ENCODE peak calls at places on chromosomes 16 and 17, in five cellular contexts. N is IMR-90, L is H1, X is neuronal stem cell, Q is trophoblast cell. J is an unnamed sample.

GRCh38 chr16:7304257-7304656 is 28.4 kb upstream of the RBFOX1 start:
- DNase-seq in N (no peak), L (no peak), X (no peak), Q (no peak), J (no peak)

GRCh38 chr17:1882836-1883235 is 53.0 kb downstream of the RPA1 start:
- DNase-seq in N (peak; percentile 24), L (no peak), X (peak; percentile 20), Q (peak; percentile 72), J (peak; percentile 41)

GRCh38 chr17:38539386-38539785 is 66.4 kb downstream of the SRCIN1 start:
- DNase-seq in N (no peak), L (no peak), X (no peak), Q (no peak), J (no peak)

GRCh38 chr17:15398291-15398690 is 56.9 kb upstream of the TEKT3 start:
- DNase-seq in N (peak; percentile 50), L (no peak), X (no peak), Q (no peak), J (peak; percentile 61)

GRCh38 chr17:72199256-72199655 is 78.4 kb downstream of the SOX9 start:
- DNase-seq in N (no peak), L (no peak), X (no peak), Q (no peak), J (no peak)

GRCh38 chr16:27318399-27319256 is 4.9 kb downstream of the IL4R start:
- DNase-seq in N (peak; percentile 48), L (no peak), X (no peak), Q (peak; percentile 63), J (peak; percentile 89)

GRCh38 chr16:31386157-31386984 is 6.8 kb upstream of the ITGAD start:
- DNase-seq in N (peak; percentile 72), L (no peak), X (no peak), Q (peak; percentile 95), J (peak; percentile 1)

GRCh38 chr17:34225046-34225445 is 30.0 kb upstream of the CCL2 start:
- DNase-seq in N (no peak), L (no peak), X (no peak), Q (no peak), J (no peak)

GRCh38 chr17:48542114-48542955 is 2.6 kb downstream of the HOXB2 start:
- DNase-seq in N (peak; percentile 34), L (no peak), X (no peak), Q (no peak), J (peak; percentile 62)

GRCh38 chr17:78226752-78227454 is 4.5 kb upstream of the TMEM235 start:
- DNase-seq in N (no peak), L (no peak), X (no peak), Q (peak; percentile 10), J (no peak)

GRCh38 chr17:10116676-10117075 is 81.7 kb downstream of the GAS7 start:
- DNase-seq in N (no peak), L (no peak), X (no peak), Q (peak; percentile 91), J (no peak)

GRCh38 chr17:43327834-43328420 is 70.9 kb upstream of the ARL4D start:
- DNase-seq in N (no peak), L (no peak), X (no peak), Q (peak; percentile 72), J (no peak)

GRCh38 chr16:69706256-69706974 is 19.9 kb downstream of the NQO1 start:
- DNase-seq in N (no peak), L (no peak), X (no peak), Q (peak; percentile 68), J (no peak)

GRCh38 chr17:37493249-37494027 is 3.7 kb downstream of the DUSP14 start:
- DNase-seq in N (peak; percentile 94), L (no peak), X (no peak), Q (peak; percentile 95), J (peak; percentile 73)

GRCh38 chr17:4768281-4768680 is 3.4 kb upstream of the TM4SF5 start:
- DNase-seq in N (no peak), L (no peak), X (no peak), Q (peak; percentile 12), J (no peak)

GRCh38 chr17:31291820-31292219 is 5.2 kb downstream of the OMG start:
- DNase-seq in N (peak; percentile 14), L (no peak), X (no peak), Q (no peak), J (no peak)

GRCh38 chr16:57601801-57602478 is 26.5 kb upstream of the ADGRG1 start:
- DNase-seq in N (no peak), L (no peak), X (no peak), Q (no peak), J (no peak)

GRCh38 chr16:58501242-58502131 is 1.5 kb downstream of the NDRG4 start:
- DNase-seq in N (no peak), L (no peak), X (no peak), Q (no peak), J (no peak)

GRCh38 chr17:74532115-74532514 is 840 bp upstream of the CD300LB start:
- DNase-seq in N (no peak), L (peak; percentile 3), X (no peak), Q (peak; percentile 43), J (no peak)

GRCh38 chr17:75096082-75096625 is 8.4 kb downstream of the SLC16A5 start:
- DNase-seq in N (peak; percentile 69), L (no peak), X (no peak), Q (peak; percentile 93), J (peak; percentile 84)

GRCh38 chr17:17779015-17779611 is 57.7 kb downstream of the SREBF1 start:
- DNase-seq in N (no peak), L (no peak), X (no peak), Q (no peak), J (peak; percentile 62)

GRCh38 chr17:66633322-66633965 is 201.5 kb upstream of the CACNG5 start:
- DNase-seq in N (peak; percentile 47), L (no peak), X (no peak), Q (peak; percentile 2), J (peak; percentile 44)

GRCh38 chr16:47732122-47732805 is 271.1 kb downstream of the PHKB start:
- DNase-seq in N (peak; percentile 98), L (peak; percentile 13), X (no peak), Q (no peak), J (peak; percentile 85)

GRCh38 chr17:21287703-21288449 is 3.4 kb downstream of the MAP2K3 start:
- DNase-seq in N (peak; percentile 97), L (no peak), X (no peak), Q (peak; percentile 93), J (peak; percentile 99)

DNA sequence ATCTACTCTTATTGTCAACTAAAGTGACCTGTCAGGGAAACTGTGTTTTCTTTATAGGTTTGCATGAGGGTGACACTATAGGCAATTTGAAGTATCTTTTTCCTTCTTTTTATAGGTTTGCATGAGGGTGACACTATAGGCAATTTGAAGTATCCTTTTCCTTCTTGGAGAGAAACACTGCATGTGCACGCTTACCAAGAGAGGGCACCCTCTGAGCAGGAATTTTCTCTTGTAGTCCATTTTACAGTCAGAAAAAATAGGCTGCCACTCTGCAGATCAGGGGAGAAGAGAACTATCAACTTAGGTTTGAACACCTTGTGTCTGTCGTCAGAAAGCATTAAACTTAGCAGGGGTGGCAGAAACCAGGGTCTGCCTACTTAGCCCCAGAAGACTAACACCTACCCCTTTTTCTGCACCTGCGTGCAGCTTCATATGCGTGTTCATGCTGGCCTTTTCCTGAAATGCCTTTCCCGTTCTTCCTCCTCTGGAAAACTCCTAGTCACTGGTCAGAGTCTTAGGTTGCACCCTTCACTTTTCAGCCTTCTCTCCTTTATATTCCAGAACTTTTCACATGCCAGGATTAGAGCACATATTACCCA is 16.4 kb upstream of the SMIM36 start:
- DNase-seq in N (peak; percentile 65), L (no peak), X (peak; percentile 54), Q (peak; percentile 28), J (peak; percentile 76)
- H3K23ac ChIP-seq in N (no peak overlapping the region), L (no peak overlapping the region), X (no peak overlapping the region), Q (no peak overlapping the region), J (no peak overlapping the region)

DNA sequence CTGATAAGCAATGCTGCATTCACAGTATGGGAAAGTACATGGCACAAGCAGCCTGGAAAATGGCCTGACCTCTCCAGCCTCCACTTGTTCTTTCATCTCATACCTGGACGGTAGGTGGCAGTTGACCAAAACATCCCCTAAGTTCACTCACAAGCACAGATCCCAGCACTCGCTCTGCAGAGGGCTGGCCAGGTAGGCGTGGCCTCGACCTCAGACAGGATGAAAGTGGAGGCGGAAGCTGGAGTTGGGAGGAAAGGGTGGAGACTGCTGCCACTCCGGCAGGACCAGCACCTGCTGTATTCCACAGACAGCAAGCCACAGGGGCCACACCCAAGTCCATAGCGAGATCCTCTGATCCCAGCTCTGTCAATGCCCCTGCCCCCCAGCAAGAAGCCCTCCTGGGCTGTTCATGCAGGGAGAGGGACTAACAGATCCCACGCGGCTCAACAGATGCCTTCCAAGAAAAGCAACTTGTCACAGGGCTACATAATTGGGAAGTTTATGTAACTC is 31.3 kb downstream of the ZCCHC14 start:
- DNase-seq in N (no peak), L (peak; percentile 87), X (peak; percentile 58), Q (peak; percentile 94), J (peak; percentile 54)
- H3K4me3 ChIP-seq in N (no peak overlapping the region), L (peak overlapping the region; percentile 26), X (no peak overlapping the region), Q (no peak overlapping the region), J (no peak overlapping the region)

DNA sequence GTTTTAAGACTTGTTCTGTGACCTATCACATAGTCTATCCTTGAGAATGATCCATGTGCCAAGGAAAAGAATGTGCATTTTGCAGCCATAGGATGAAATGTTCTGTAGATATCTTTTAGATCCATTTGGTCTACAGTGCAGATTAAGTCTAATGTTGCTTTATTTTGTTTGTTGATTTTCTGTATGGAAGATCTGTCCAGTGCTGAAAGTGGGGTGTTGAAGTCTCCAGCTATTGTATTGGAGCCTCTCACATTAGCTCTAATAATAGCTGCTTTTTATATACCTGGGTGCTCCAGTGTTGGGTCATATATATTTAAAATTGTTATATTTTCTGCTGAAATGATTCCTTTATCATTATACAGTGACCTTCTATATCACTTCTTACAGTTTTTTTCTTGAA is 155.6 kb upstream of the MON1B start:
- DNase-seq in N (no peak), L (no peak), X (no peak), Q (no peak), J (no peak)
- H3K23ac ChIP-seq in N (no peak overlapping the region), L (no peak overlapping the region), X (no peak overlapping the region), Q (no peak overlapping the region), J (no peak overlapping the region)

GRCh38 chr17:73210002-73210678 is 17.3 kb downstream of the COG1 start:
- DNase-seq in N (no peak), L (no peak), X (no peak), Q (peak; percentile 61), J (peak; percentile 57)
- H3K4me3 ChIP-seq in N (no peak overlapping the region), L (no peak overlapping the region), X (no peak overlapping the region), Q (no peak overlapping the region), J (no peak overlapping the region)

DNA sequence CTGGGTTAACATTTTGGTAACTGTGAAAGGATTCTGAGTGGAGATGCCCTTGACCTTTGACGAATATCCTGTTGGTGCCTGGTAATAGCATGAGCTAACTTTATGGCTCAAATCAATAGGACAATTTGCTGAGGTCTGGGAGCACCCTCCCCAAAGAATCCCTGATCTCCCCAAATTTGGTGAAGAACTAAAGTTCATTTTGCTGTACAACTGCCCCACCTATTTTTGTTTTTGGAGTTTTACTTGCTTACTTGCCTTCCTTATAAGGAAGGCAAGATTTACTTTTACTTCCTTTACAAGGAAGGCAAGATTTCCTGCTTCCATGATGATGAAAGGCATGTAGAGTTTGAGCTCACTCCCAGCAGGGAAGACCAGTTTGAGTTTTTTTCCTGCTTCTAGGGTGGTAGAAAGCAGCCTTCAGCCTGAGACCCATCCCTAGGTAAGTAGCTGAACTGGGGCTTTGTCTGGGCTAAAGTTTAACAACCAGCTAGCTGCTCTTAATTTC is 2.8 kb downstream of the KRTAP4-9 start:
- DNase-seq in N (peak; percentile 29), L (no peak), X (no peak), Q (no peak), J (no peak)
- H3K23ac ChIP-seq in N (peak overlapping the region; percentile 69), L (no peak overlapping the region), X (no peak overlapping the region), Q (no peak overlapping the region), J (no peak overlapping the region)

GRCh38 chr16:28492511-28492910 is 637 bp upstream of the CLN3 start:
- DNase-seq in N (no peak), L (no peak), X (no peak), Q (no peak), J (no peak)
- H3K4me3 ChIP-seq in N (peak overlapping the region; percentile 97), L (no peak overlapping the region), X (no peak overlapping the region), Q (no peak overlapping the region), J (peak overlapping the region; percentile 100)

GRCh38 chr17:28226563-28226962 is 92.4 kb upstream of the TMEM97 start:
- DNase-seq in N (no peak), L (no peak), X (no peak), Q (no peak), J (no peak)
- H3K23ac ChIP-seq in N (no peak overlapping the region), L (no peak overlapping the region), X (no peak overlapping the region), Q (no peak overlapping the region), J (no peak overlapping the region)

J was measured in mesenchymal stem cell.